ENCODE peak calls at places on chromosomes 16 and 17, in six cellular contexts. Q is hepatocyte, U is GM23248, C is PC-3, T is GM23338, A is HCT116. F is an unnamed sample.

GRCh38 chr17:8739104-8739503 is 5.5 kb downstream of the CCDC42 start:
- DNase-seq in Q (peak; percentile 37), U (no peak), C (no peak), T (peak; percentile 93), A (no peak), F (peak; percentile 89)

GRCh38 chr17:37019117-37019744 is 70.5 kb downstream of the AATF start:
- DNase-seq in Q (no peak), U (no peak), C (no peak), T (no peak), A (no peak), F (peak; percentile 6)

GRCh38 chr16:89155184-89155679 is 16.3 kb upstream of the CDH15 start:
- DNase-seq in Q (peak; percentile 67), U (peak; percentile 84), C (no peak), T (no peak), A (no peak), F (no peak)

GRCh38 chr17:76131061-76131691 is 9.9 kb downstream of the FOXJ1 start:
- DNase-seq in Q (no peak), U (no peak), C (no peak), T (peak; percentile 50), A (no peak), F (no peak)

GRCh38 chr17:6796887-6797490 is 21.0 kb downstream of the FBXO39 start:
- DNase-seq in Q (no peak), U (peak; percentile 88), C (peak; percentile 87), T (no peak), A (no peak), F (no peak)

GRCh38 chr17:74429604-74430384 is 2.1 kb upstream of the GPRC5C start:
- DNase-seq in Q (peak; percentile 76), U (no peak), C (peak; percentile 28), T (peak; percentile 41), A (no peak), F (peak; percentile 49)

GRCh38 chr17:77778636-77779524 is 179.6 kb upstream of the TNRC6C start:
- DNase-seq in Q (peak; percentile 32), U (peak; percentile 21), C (no peak), T (no peak), A (no peak), F (no peak)

GRCh38 chr16:15498427-15499175 is 64.2 kb downstream of the BMERB1 start:
- DNase-seq in Q (no peak), U (peak; percentile 73), C (peak; percentile 9), T (peak; percentile 41), A (no peak), F (peak; percentile 39)

GRCh38 chr17:35257080-35257701 is 14.3 kb downstream of the SLFN5 start:
- DNase-seq in Q (no peak), U (no peak), C (peak; percentile 90), T (peak; percentile 6), A (peak; percentile 59), F (no peak)

GRCh38 chr16:14180431-14181059 is 109.4 kb downstream of the MRTFB start:
- DNase-seq in Q (no peak), U (peak; percentile 33), C (no peak), T (peak; percentile 63), A (no peak), F (peak; percentile 44)

GRCh38 chr16:20311548-20311947 is 15.8 kb downstream of the GP2 start:
- DNase-seq in Q (no peak), U (no peak), C (no peak), T (no peak), A (no peak), F (no peak)

GRCh38 chr17:81961087-81961514 is at the start of gene NOTUM:
- DNase-seq in Q (peak; percentile 73), U (peak; percentile 61), C (peak; percentile 35), T (peak; percentile 79), A (no peak), F (peak; percentile 88)

GRCh38 chr16:27468941-27469531 is 67.1 kb downstream of the IL21R start:
- DNase-seq in Q (no peak), U (no peak), C (no peak), T (no peak), A (no peak), F (no peak)

GRCh38 chr16:81623365-81624102 is 155.6 kb upstream of the PLCG2 start:
- DNase-seq in Q (peak; percentile 52), U (peak; percentile 69), C (peak; percentile 54), T (peak; percentile 75), A (peak; percentile 53), F (peak; percentile 73)

GRCh38 chr17:27457731-27458523 is 1.7 kb downstream of the KSR1 start:
- DNase-seq in Q (peak; percentile 37), U (peak; percentile 41), C (no peak), T (peak; percentile 45), A (no peak), F (peak; percentile 70)

GRCh38 chr17:27455569-27455913 is 707 bp upstream of the KSR1 start:
- DNase-seq in Q (no peak), U (no peak), C (no peak), T (no peak), A (no peak), F (no peak)

GRCh38 chr17:27456681-27457404 is 595 bp downstream of the KSR1 start:
- DNase-seq in Q (peak; percentile 29), U (peak; percentile 38), C (no peak), T (peak; percentile 38), A (no peak), F (peak; percentile 32)

GRCh38 chr17:27457405-27457730 is 1.1 kb downstream of the KSR1 start:
- DNase-seq in Q (no peak), U (no peak), C (no peak), T (no peak), A (no peak), F (no peak)

DNA sequence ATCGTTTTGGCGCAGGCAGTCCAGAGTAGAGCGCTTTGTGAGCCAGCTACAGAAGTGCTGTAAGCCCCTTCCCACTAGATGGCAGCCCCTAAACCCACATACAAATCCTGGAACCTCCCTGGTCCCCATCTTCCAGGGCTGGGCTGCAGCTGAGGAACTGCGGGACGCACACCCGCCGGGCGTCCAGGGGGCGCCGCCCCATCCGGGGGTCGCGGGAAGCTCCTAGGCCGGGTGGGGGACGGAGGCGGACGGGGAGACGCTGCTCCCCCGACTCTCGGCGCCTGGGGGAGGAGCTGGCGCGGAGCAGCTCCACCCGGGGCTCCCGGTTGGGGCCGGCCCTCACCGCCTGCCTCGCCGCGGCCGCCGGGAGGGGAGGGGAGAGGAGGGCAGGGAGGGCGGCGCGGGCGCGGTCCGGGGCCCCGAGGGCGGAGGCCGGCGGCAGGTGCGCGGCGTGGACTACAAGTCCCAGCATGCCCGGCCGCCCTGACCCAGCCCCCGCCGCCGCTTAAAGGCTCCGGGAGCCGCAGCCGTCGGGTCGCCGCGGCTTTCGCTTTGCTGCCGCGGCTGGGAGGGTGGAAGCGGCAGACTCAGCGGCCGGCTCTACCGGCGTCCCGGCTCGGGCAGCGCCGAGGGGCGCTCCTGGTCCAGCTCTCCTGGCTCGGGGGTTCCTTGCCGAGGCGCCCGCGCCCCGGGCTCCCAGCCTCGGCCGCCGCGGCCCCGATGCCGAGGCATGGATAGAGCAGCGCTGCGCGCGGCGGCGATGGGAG is at the start of gene KSR1:
- DNase-seq in Q (peak; percentile 95), U (peak; percentile 88), C (peak; percentile 61), T (peak; percentile 96), A (peak; percentile 22), F (peak; percentile 97)
- H3K4me3 ChIP-seq in Q (peak within 1 kb of the TSS; percentile 99), U (peak within 1 kb of the TSS; percentile 77), C (peak within 1 kb of the TSS; percentile 73), T (peak within 1 kb of the TSS; percentile 96), A (peak within 1 kb of the TSS; percentile 63), F (peak within 1 kb of the TSS; percentile 98)

DNA sequence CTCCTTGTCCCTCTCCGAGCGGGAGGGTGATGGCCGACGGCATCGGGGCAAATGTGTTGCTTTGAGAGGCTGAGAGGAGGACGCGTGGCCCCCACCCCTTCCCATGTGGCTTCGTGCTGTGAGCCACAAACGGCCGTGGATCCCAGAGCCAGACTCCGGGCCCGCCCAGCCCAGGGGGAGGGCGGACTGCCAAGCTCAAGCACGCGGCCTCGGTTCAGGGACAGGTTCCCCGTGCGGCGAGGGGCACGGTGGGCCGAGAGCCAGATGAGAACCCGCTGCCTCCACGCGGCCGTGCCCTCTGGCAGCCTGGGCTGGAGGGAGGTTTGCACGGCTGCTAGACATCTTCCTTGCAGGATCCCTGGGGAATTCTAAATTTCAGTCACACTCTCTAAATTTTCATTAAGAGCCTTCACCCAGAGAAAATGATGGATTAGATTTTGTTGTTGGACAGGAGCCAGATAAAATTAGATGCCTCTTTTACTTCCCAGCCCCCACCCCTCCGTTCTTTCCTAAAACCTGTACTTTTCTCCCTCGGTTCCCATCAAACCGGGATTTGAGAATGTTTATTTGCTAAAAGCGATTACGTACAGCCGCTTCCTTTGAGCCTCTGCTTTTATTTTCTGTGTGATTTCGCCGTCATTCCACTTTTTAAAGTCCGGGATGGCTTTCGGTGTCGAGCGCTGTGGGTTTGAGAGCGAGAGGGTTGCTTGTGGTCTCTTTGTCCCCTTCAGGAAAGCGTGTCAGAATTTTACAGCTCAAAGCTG is 24.9 kb upstream of the GNG13 start:
- DNase-seq in Q (peak; percentile 58), U (peak; percentile 59), C (no peak), T (no peak), A (no peak), F (no peak)
- TF ChIP-seq EZH2 in Q (no peak), U (peak; percentile 46), C (no peak), T (no peak), A (no peak), F (no peak)

DNA sequence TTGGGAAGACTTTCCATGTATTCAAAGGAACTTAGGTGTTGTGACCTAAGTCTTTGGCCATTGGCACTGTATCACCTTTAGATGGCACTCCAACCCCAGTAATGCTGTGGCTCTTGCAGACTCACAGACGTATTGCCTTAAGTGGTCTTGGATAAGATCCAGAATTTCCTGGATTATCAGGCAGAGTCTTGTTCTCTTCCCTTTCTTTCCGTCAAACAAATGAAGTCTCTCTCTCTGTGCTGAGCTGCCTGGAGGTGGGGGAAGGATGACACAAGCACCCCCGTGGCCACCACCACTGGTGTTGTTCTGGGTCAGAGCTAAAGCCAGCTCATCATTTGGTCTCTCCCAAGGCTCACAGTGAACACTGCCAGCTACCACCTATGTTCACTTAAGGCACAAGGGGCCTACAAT is 789.9 kb upstream of the KIF2B start:
- DNase-seq in Q (peak; percentile 89), U (peak; percentile 2), C (peak; percentile 60), T (peak; percentile 93), A (peak; percentile 4), F (peak; percentile 87)
- TF ChIP-seq EZH2phosphoT487 in Q (no peak), U (no peak), C (no peak), T (no peak), A (no peak), F (no peak)

GRCh38 chr17:40517286-40517662 is 15.9 kb upstream of the TNS4 start:
- DNase-seq in Q (no peak), U (no peak), C (no peak), T (no peak), A (no peak), F (no peak)
- H3K4me3 ChIP-seq in Q (no peak overlapping the region), U (no peak overlapping the region), C (peak overlapping the region; percentile 4), T (no peak overlapping the region), A (no peak overlapping the region), F (no peak overlapping the region)

GRCh38 chr17:47850373-47850691 is 631 bp downstream of the SP6 start:
- DNase-seq in Q (no peak), U (no peak), C (peak; percentile 39), T (no peak), A (no peak), F (no peak)
- TF ChIP-seq EZH2 in Q (no peak), U (no peak), C (no peak), T (no peak), A (no peak), F (no peak)

DNA sequence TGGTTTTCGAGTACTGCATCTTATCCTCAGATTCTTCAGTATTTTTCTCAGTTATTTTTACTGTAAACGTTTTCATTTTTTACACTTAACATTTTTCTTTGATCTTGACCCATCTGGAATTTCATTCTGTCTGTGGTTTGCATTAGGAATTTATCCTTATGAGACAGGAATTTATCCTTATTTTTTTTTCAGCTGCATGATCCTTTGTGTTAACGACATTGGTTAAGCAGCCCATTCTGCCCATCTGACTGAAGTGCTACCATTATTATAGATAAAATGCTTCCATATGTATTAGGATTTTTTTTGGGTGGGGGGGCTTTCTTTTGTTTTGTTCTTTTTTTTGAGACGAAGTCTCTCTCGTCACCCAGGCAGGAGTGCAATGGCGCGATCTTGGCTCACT is 41.0 kb downstream of the SNX29 start:
- DNase-seq in Q (no peak), U (peak; percentile 62), C (no peak), T (no peak), A (no peak), F (no peak)
- TF ChIP-seq EZH2phosphoT487 in Q (no peak), U (no peak), C (no peak), T (no peak), A (no peak), F (no peak)